ENCODE peak calls at places on chromosomes 3 and 15, in six cellular contexts. L is A549, X is K562, D is endothelial cell of umbilical vein, H is HepG2, N is GM12878. T is an unnamed sample.

GRCh38 chr3:129859272-129859671 is 34.2 kb downstream of the TMCC1 start:
- DNase-seq in L (no peak), N (no peak), H (no peak), D (no peak), X (no peak), T (no peak)

GRCh38 chr3:43953814-43954241 is 263.1 kb downstream of the ABHD5 start:
- DNase-seq in X (no peak), D (no peak), N (no peak), L (no peak), H (no peak), T (peak; percentile 80)

GRCh38 chr3:57160046-57160730 is 5.0 kb downstream of the IL17RD start:
- DNase-seq in L (no peak), D (no peak), X (no peak), H (no peak), N (no peak), T (no peak)

GRCh38 chr3:151327571-151328198 is 1.7 kb downstream of the P2RY13 start:
- DNase-seq in D (peak; percentile 27), N (no peak), H (no peak), X (no peak), L (peak; percentile 18), T (peak; percentile 34)

GRCh38 chr3:74801924-74802323 is 187.5 kb upstream of the CNTN3 start:
- DNase-seq in X (no peak), L (no peak), N (no peak), H (no peak), D (no peak), T (no peak)

GRCh38 chr15:65082303-65082958 is 5.9 kb downstream of the KBTBD13 start:
- DNase-seq in L (no peak), D (no peak), N (no peak), X (no peak), H (no peak), T (no peak)

GRCh38 chr3:124108446-124108845 is 116.5 kb upstream of the ROPN1 start:
- DNase-seq in L (no peak), X (no peak), D (no peak), N (no peak), H (no peak), T (no peak)

GRCh38 chr3:196654006-196654405 is 14.5 kb downstream of the NRROS start:
- DNase-seq in L (no peak), N (no peak), X (no peak), D (no peak), H (no peak), T (no peak)

GRCh38 chr3:187750041-187750512 is 4.8 kb upstream of the BCL6 start:
- DNase-seq in H (peak; percentile 92), D (peak; percentile 50), N (no peak), X (no peak), L (peak; percentile 16), T (no peak)

GRCh38 chr3:52848617-52849016 is 13.8 kb upstream of the MUSTN1 start:
- DNase-seq in L (no peak), X (no peak), D (no peak), H (no peak), N (no peak), T (no peak)

GRCh38 chr3:175107231-175107630 is 248.1 kb downstream of the NAALADL2 start:
- DNase-seq in D (no peak), H (no peak), N (no peak), X (no peak), L (no peak), T (no peak)

GRCh38 chr15:29815000-29815704 is 7.1 kb downstream of the TJP1 start:
- DNase-seq in H (peak; percentile 41), D (peak; percentile 62), N (no peak), X (peak; percentile 26), L (no peak), T (no peak)

GRCh38 chr15:29870495-29871151 is 48.4 kb upstream of the TJP1 start:
- DNase-seq in X (no peak), N (no peak), D (no peak), L (no peak), H (no peak), T (no peak)

GRCh38 chr3:172279191-172279640 is 169.0 kb downstream of the GHSR start:
- DNase-seq in N (no peak), L (no peak), X (no peak), H (no peak), D (no peak), T (no peak)

GRCh38 chr15:73346735-73347312 is 21.9 kb downstream of the HCN4 start:
- DNase-seq in D (peak; percentile 21), X (peak; percentile 75), N (no peak), L (peak; percentile 63), H (peak; percentile 27), T (peak; percentile 50)

GRCh38 chr15:35078221-35078915 is 6.7 kb downstream of the NANOGP8 start:
- DNase-seq in D (peak; percentile 54), N (no peak), L (peak; percentile 75), H (peak; percentile 44), X (peak; percentile 52), T (peak; percentile 66)

DNA sequence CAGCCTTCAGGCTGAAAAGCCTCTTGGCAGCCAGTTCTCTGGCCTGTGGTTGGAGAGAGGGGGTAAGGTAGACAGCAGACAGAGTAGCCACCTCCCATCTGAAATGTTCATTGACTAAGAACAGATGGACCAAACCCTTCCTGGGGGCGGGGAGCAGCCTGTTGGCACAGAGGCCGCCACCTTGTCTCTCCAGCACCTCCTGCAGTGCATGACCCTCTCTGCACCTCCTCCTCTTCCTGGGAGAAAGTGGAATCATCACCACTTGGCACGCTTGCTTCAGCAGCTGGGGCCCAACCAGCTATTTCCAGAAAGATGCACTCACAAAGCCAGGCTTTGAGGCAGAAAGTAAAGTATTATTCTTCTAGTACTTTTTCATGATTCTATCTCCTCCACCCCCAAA is 313.4 kb upstream of the CHRM5 start:
- DNase-seq in L (no peak), H (no peak), N (no peak), D (no peak), X (no peak), T (no peak)
- TF ChIP-seq CTCF in L (no peak), H (no peak), N (no peak), D (no peak), X (no peak), T (no peak)

GRCh38 chr3:32734756-32735155 is 49.8 kb downstream of the CNOT10 start:
- DNase-seq in H (no peak), D (no peak), L (no peak), X (no peak), N (no peak), T (no peak)

DNA sequence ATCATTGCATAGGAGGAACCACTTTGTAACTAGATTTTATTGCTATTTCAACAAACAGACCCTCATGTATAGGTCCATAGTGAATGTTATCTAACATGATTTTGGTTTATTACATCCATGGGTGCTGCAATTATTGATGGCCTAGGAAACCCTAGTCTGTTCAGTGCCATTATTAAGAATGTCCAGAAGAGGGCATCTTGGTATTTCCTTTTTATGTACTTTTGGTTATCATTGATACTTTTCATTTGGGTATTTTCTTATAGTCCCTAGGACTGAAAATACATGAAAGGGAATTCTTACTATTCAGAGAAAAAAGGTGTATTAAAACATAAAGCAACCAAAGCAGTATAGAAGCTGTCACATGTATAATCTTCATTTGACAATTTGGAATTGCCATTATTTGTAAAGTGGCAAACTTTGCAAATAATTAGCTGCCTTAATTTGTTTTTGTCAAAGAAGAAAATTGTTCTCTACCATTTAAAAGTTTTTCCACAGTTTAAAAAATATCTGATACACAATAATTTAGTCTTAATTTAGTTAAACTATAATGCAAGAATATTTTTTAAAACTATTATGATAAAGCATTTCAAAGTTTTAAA is 48.7 kb downstream of the CNOT10 start:
- DNase-seq in D (peak; percentile 54), N (peak; percentile 4), L (peak; percentile 42), H (peak; percentile 62), X (peak; percentile 25), T (peak; percentile 64)
- TF ChIP-seq MAX in D (no peak), N (no peak), L (no peak), H (no peak), X (no peak), T (no peak)

GRCh38 chr3:112392393-112393359 is 59.7 kb downstream of the CD200 start:
- DNase-seq in L (no peak), H (no peak), X (no peak), N (no peak), D (no peak), T (no peak)

GRCh38 chr3:112388972-112389371 is 56.0 kb downstream of the CD200 start:
- DNase-seq in L (no peak), N (no peak), D (no peak), X (no peak), H (no peak), T (no peak)

GRCh38 chr3:112391648-112392047 is 58.7 kb downstream of the CD200 start:
- DNase-seq in X (no peak), H (no peak), N (no peak), L (no peak), D (no peak), T (no peak)

GRCh38 chr3:112389961-112390360 is 57.0 kb downstream of the CD200 start:
- DNase-seq in X (no peak), H (no peak), D (no peak), L (no peak), N (no peak), T (no peak)

DNA sequence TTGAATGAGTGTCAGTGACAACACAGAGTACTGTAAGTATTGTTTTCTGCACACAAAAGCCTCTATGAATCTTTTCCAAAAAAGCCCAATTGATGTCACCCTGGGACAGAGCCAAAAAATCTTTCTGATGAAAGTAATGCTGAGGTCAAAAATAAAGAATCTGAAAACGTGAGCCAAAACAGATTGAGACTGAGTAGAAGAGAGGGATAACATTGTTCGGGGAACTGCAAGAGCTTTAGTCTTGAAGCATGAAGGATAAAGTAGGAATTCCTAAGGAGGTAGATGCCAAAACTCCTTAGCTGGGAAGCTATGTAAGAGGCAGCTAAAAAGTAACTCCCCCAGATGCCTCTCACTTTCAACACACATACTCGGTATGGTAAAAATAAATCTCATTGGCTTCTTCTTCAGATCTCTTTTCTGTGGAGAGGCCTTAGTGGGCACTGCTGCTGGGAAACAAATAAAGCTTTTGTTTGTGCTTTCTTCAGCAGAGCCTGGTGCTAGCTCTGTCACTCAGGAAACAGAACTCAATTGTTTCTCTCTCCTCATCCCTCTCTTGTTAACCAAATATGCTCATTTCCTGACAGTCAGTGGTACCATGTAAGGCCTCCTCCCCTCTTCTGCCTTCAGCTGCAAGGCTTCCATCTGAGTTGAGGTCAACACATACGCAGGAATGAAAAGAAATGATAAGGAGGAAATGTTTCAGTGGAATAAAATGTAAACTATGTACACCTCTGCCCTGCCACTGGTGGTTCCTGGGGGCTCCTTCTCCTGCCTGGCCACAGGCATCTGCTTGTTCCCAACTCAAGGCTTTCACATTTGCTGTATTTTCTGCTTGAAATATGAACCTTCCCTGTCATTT is 58.1 kb downstream of the CD200 start:
- DNase-seq in X (no peak), H (no peak), L (no peak), D (peak; percentile 89), N (no peak), T (no peak)
- TF ChIP-seq MYC in X (no peak), H (no peak), L (no peak), D (no peak), N (no peak), T (no peak)

DNA sequence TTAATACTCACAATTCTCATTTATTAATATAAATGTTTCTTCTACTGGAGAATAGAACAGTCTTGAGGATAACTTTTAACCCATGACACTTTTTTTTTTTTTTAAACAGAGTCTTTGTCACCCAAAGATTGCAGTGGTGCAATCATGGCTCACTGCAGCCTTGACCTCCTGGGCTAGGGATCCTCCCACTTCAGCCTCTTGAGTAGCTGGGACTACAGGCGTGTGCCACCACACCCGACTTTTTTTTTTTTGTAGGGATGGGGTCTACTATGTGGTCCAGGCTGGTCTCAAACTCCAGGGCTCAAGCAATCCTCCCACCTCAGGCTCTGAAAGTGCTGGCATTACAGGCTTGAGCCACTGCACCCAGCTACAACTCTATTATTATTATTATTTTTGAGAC is 34.5 kb downstream of the PIK3CB start:
- DNase-seq in D (no peak), H (no peak), L (no peak), X (no peak), N (no peak), T (no peak)
- TF ChIP-seq CTCF in D (no peak), H (no peak), L (no peak), X (no peak), N (no peak), T (no peak)